ENCODE peak calls at places on chromosomes 16 and 17, in five cellular contexts. B is mammary epithelial cell; V is GM23338; D is stimulated activated CD4-positive, alpha-beta T cell treated with anti-CD3 and anti-CD28 coated beads, Interleukin-2, amount 100 ng/mL, for 48 hours; P is A172. O is an unnamed sample.

GRCh38 chr16:54060599-54061355 is 225.8 kb downstream of the IRX3 start:
- DNase-seq in B (no peak), V (no peak), D (no peak), P (no peak), O (no peak)

GRCh38 chr17:6684460-6684783 is 28.7 kb downstream of the SLC13A5 start:
- DNase-seq in B (no peak), V (no peak), D (no peak), P (no peak), O (no peak)

GRCh38 chr17:80998388-80999223 is 7.0 kb downstream of the CHMP6 start:
- DNase-seq in B (no peak), V (no peak), D (no peak), P (no peak), O (no peak)

GRCh38 chr16:66801320-66802105 is at the start of gene TERB1:
- DNase-seq in B (no peak), V (peak), D (no peak), P (no peak), O (no peak)

GRCh38 chr16:54707813-54708212 is 222.9 kb upstream of the IRX5 start:
- DNase-seq in B (no peak), V (no peak), D (no peak), P (no peak), O (no peak)

GRCh38 chr17:18361837-18362380 is 1.4 kb downstream of the SHMT1 start:
- DNase-seq in B (no peak), V (no peak), D (no peak), P (no peak), O (no peak)

GRCh38 chr16:13112639-13113038 is 211.2 kb downstream of the SHISA9 start:
- DNase-seq in B (no peak), V (no peak), D (no peak), P (no peak), O (no peak)

GRCh38 chr16:70540994-70541393 is 17.4 kb downstream of the SF3B3 start:
- DNase-seq in B (no peak), V (no peak), D (no peak), P (no peak), O (no peak)

GRCh38 chr16:86405319-86405718 is 105.0 kb upstream of the FOXF1 start:
- DNase-seq in B (no peak), V (no peak), D (no peak), P (peak), O (no peak)

GRCh38 chr17:42118545-42118944 is 2.6 kb downstream of the KAT2A start:
- DNase-seq in B (peak), V (peak), D (peak), P (peak), O (no peak)

GRCh38 chr17:15511142-15511541 is 43.7 kb upstream of the CDRT4 start:
- DNase-seq in B (no peak), V (no peak), D (no peak), P (no peak), O (no peak)

GRCh38 chr17:28018439-28019070 is 23.9 kb upstream of the NLK start:
- DNase-seq in B (peak), V (no peak), D (no peak), P (peak), O (no peak)

O was measured in SW 1271.